ENCODE peak calls at places on chromosomes 7 and 10, in nine cellular contexts. K is colonic mucosa; G is left ventricle myocardium inferior; L is brain microvascular endothelial cell; H is Peyer's patch; A is thoracic aorta; M is transverse colon; P is CD8-positive, alpha-beta T cell; Q is right lobe of liver. X is an unnamed sample.

GRCh38 chr7:27101188-27101905 is 1.1 kb downstream of the HOXA2 start:
- DNase-seq in K (peak; percentile 39), G (no peak), L (no peak), H (peak; percentile 50), A (no peak), M (no peak), P (no peak), Q (no peak), X (no peak)

GRCh38 chr10:132113206-132113605 is 47.5 kb downstream of the JAKMIP3 start:
- DNase-seq in K (no peak), G (peak; percentile 1), L (no peak), H (peak; percentile 22), A (no peak), M (no peak), P (no peak), Q (no peak), X (no peak)

GRCh38 chr10:114540191-114540590 is 117.9 kb downstream of the ABLIM1 start:
- DNase-seq in K (no peak), G (no peak), L (no peak), H (no peak), A (no peak), M (no peak), P (no peak), Q (no peak), X (no peak)

GRCh38 chr10:2263556-2263955 is 526.2 kb upstream of the ADARB2 start:
- DNase-seq in K (no peak), G (no peak), L (no peak), H (no peak), A (no peak), M (no peak), P (no peak), Q (no peak), X (peak; percentile 3)

GRCh38 chr10:86357676-86358075 is 8.9 kb downstream of the GRID1 start:
- DNase-seq in K (no peak), G (no peak), L (no peak), H (no peak), A (no peak), M (no peak), P (no peak), Q (peak; percentile 28), X (no peak)

GRCh38 chr7:6268909-6269306 is 3.5 kb downstream of the CYTH3 start:
- DNase-seq in K (peak; percentile 50), G (no peak), L (no peak), H (peak; percentile 53), A (no peak), M (no peak), P (no peak), Q (no peak), X (no peak)

GRCh38 chr10:97320480-97321031 is 1.5 kb downstream of the FRAT1 start:
- DNase-seq in K (peak; percentile 36), G (no peak), L (no peak), H (peak; percentile 56), A (no peak), M (peak; percentile 32), P (no peak), Q (peak; percentile 69), X (no peak)

GRCh38 chr10:97153276-97153850 is 32.4 kb downstream of the SLIT1 start:
- DNase-seq in K (no peak), G (no peak), L (no peak), H (no peak), A (no peak), M (no peak), P (no peak), Q (no peak), X (no peak)

GRCh38 chr10:102403115-102403514 is 7.6 kb downstream of the NFKB2 start:
- DNase-seq in K (no peak), G (no peak), L (no peak), H (no peak), A (no peak), M (no peak), P (no peak), Q (no peak), X (no peak)

GRCh38 chr10:9437131-9437530 is 1382.6 kb downstream of the GATA3 start:
- DNase-seq in K (no peak), G (no peak), L (peak; percentile 1), H (no peak), A (no peak), M (no peak), P (no peak), Q (no peak), X (no peak)

GRCh38 chr10:43749145-43749576 is 100.5 kb upstream of the ZNF32 start:
- DNase-seq in K (no peak), G (no peak), L (no peak), H (no peak), A (no peak), M (no peak), P (no peak), Q (no peak), X (no peak)

GRCh38 chr7:158033196-158033595 is 554.4 kb downstream of the PTPRN2 start:
- DNase-seq in K (no peak), G (no peak), L (no peak), H (peak; percentile 22), A (no peak), M (no peak), P (no peak), Q (no peak), X (no peak)

GRCh38 chr7:99312316-99313203 is 13.1 kb upstream of the ARPC1A start:
- DNase-seq in K (peak; percentile 87), G (peak; percentile 58), L (peak; percentile 50), H (peak; percentile 92), A (peak; percentile 31), M (peak; percentile 80), P (peak; percentile 63), Q (no peak), X (peak; percentile 67)

GRCh38 chr7:45687721-45688120 is 113.6 kb downstream of the ADCY1 start:
- DNase-seq in K (peak; percentile 12), G (no peak), L (no peak), H (peak; percentile 21), A (no peak), M (no peak), P (no peak), Q (peak; percentile 65), X (no peak)

GRCh38 chr7:2261611-2262010 is 19.6 kb downstream of the NUDT1 start:
- DNase-seq in K (no peak), G (no peak), L (no peak), H (peak; percentile 74), A (no peak), M (no peak), P (no peak), Q (peak; percentile 54), X (no peak)

GRCh38 chr7:45890902-45891461 is 2.7 kb downstream of the IGFBP1 start:
- DNase-seq in K (no peak), G (no peak), L (no peak), H (no peak), A (no peak), M (no peak), P (no peak), Q (no peak), X (peak; percentile 9)

GRCh38 chr10:55266797-55267196 is 465.8 kb upstream of the PCDH15 start:
- DNase-seq in K (no peak), G (no peak), L (no peak), H (no peak), A (no peak), M (no peak), P (no peak), Q (no peak), X (no peak)

DNA sequence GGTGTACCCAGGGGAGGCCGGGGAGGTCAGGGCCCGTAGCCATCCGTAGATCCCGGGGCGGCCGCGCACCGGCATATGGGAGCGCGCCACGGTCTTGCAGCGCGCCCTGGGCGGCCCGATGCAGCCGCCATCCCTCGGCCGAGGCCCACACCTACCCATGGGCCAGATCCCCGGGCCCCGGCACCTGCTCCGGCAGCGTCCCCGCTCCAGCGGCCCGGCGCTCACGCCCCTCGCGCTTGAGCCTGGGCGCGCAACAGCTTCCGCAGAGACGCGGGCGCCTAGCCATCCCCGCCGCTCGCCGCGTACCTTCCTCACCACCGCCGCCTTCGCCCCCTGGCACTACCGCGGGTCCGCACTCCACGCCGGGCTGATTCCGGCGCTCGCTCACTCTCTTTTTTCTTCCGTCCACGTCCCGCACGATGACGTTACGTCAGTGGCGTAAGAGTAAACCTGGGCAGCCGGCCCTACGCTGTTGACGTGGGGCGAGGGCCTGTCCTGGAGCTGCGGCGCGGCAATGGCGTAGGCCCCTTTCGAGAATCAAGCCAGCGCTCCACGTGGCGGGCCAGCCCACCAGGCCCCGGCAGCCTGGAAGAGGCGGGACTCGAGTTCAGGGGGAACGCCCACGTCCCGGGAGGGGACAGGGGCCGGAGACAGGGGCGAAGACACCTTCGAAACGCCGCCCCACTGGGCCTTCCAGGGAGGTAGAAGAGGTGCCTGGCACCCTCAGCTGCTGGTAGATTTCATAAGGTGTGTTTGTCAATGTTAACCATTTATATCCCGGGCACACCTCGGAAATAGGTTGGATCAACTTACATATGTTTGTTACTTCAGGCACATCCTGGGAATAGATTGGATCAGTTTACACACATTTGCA is at the start of gene ALDH18A1:
- DNase-seq in K (peak; percentile 94), G (peak; percentile 91), L (peak; percentile 85), H (peak; percentile 97), A (peak; percentile 77), M (peak; percentile 95), P (peak; percentile 89), Q (peak; percentile 92), X (peak; percentile 84)
- TF ChIP-seq CTCF in K (no peak), G (no peak), L (no peak), H (no peak), A (no peak), M (no peak), P (no peak), Q (no peak), X (no peak)

GRCh38 chr7:78159537-78159936 is 361.0 kb downstream of the PHTF2 start:
- DNase-seq in K (no peak), G (no peak), L (no peak), H (no peak), A (no peak), M (no peak), P (no peak), Q (no peak), X (no peak)
- H3K27me3 ChIP-seq in K (no peaks in the 10 kb centered on the region), G (no peaks in the 10 kb centered on the region), L (no peaks in the 10 kb centered on the region), H (no peaks in the 10 kb centered on the region), A (no peaks in the 10 kb centered on the region), M (no peaks in the 10 kb centered on the region), P (no peaks in the 10 kb centered on the region), Q (no peaks in the 10 kb centered on the region), X (no peaks in the 10 kb centered on the region)

DNA sequence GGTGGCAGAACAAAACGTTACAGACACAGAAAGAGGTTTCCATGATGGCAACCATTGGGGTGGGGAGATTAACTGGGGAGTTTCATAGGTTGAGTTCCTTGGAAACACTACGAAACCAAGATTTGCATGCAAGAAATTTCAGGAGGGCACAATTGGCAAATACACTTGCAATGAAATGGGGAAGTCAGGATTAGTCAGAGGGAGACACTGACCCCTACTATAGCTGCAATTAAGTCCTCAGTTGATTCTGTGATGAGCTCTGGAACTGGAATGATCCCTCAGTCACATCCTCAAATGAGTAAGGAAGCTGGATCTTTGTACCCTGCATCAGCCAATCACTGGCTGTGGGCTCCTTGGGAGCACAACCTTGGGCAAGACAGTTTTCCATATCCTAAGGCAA is 22.1 kb downstream of the CPEB3 start:
- DNase-seq in K (no peak), G (no peak), L (no peak), H (no peak), A (no peak), M (no peak), P (no peak), Q (no peak), X (peak; percentile 34)
- TF ChIP-seq CTCF in K (no peak), G (no peak), L (no peak), H (no peak), A (no peak), M (no peak), P (no peak), Q (no peak), X (no peak)

DNA sequence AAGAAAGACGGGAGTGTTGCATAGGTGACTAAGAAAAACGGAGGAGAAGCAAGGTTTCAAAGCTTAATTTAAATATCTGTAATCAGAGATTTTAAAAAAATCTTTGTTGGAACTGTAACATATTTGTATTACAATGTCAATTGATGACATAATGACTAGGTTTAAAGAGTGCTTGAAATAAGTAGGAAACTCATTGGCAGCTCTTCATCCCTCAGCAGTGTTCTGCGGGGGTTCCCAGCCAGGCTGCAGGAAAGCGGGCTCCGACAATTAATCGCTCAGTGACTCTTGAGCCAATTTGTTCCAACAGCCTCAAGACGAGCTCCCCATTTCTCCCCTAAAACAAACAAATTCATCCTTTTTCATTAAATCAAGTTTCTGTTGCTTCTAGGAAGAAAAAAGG is 22.6 kb downstream of the CPXM2 start:
- DNase-seq in K (no peak), G (no peak), L (no peak), H (peak; percentile 14), A (no peak), M (no peak), P (no peak), Q (no peak), X (no peak)
- H3K27me3 ChIP-seq in K (no peaks in the 10 kb centered on the region), G (peaks cover 54% of the 10 kb centered on the region), L (no peaks in the 10 kb centered on the region), H (no peaks in the 10 kb centered on the region), A (no peaks in the 10 kb centered on the region), M (no peaks in the 10 kb centered on the region), P (no peaks in the 10 kb centered on the region), Q (no peaks in the 10 kb centered on the region), X (no peaks in the 10 kb centered on the region)

X was measured in HL-60.